ENCODE peak calls at places on chromosome X, in four cellular contexts. K, E, M and J are unnamed samples.

GRCh38 chrX:149453030-149453429 is 52.1 kb downstream of the IDS start:
- DNase-seq in K (peak; percentile 17), E (no peak), M (peak; percentile 30), J (no peak)

GRCh38 chrX:3371163-3371562 is 24.7 kb upstream of the MXRA5 start:
- DNase-seq in K (no peak), E (no peak), M (no peak), J (no peak)

GRCh38 chrX:39226307-39226706 is 425.0 kb downstream of the MID1IP1 start:
- DNase-seq in K (no peak), E (no peak), M (peak; percentile 20), J (peak; percentile 45)

GRCh38 chrX:119690921-119691716 is 1.8 kb downstream of the SEPTIN6 start:
- DNase-seq in K (peak; percentile 51), E (no peak), M (peak; percentile 75), J (no peak)

GRCh38 chrX:48045410-48046311 is 25.8 kb downstream of the ZNF630 start:
- DNase-seq in K (peak; percentile 77), E (no peak), M (peak; percentile 30), J (peak; percentile 72)

GRCh38 chrX:39891781-39892180 is 206.0 kb downstream of the BCOR start:
- DNase-seq in K (no peak), E (no peak), M (no peak), J (no peak)

GRCh38 chrX:155216940-155217450 is 735 bp downstream of the VBP1 start:
- DNase-seq in K (peak; percentile 4), E (no peak), M (no peak), J (no peak)

GRCh38 chrX:69060631-69061408 is 104.4 kb downstream of the PJA1 start:
- DNase-seq in K (peak; percentile 31), E (no peak), M (peak; percentile 42), J (peak; percentile 50)

GRCh38 chrX:136215559-136215958 is 35.6 kb downstream of the MAP7D3 start:
- DNase-seq in K (peak; percentile 34), E (no peak), M (no peak), J (no peak)

GRCh38 chrX:47361538-47362511 is 8.6 kb upstream of the ZNF157 start:
- DNase-seq in K (peak; percentile 95), E (peak; percentile 92), M (peak; percentile 90), J (peak; percentile 63)

GRCh38 chrX:105314468-105314867 is 94.0 kb upstream of the TEX13A start:
- DNase-seq in K (peak; percentile 23), E (no peak), M (no peak), J (no peak)

GRCh38 chrX:44785652-44786051 is 58.2 kb upstream of the DUSP21 start:
- DNase-seq in K (peak; percentile 90), E (no peak), M (no peak), J (no peak)

GRCh38 chrX:2732076-2732475 is 19.8 kb upstream of the XG start:
- DNase-seq in K (no peak), E (no peak), M (no peak), J (no peak)

GRCh38 chrX:119288890-119289393 is 52.9 kb downstream of the PGRMC1 start:
- DNase-seq in K (no peak), E (no peak), M (no peak), J (no peak)

GRCh38 chrX:40073439-40074054 is 24.2 kb downstream of the BCOR start:
- DNase-seq in K (no peak), E (no peak), M (no peak), J (no peak)

GRCh38 chrX:46627700-46628405 is 54.3 kb downstream of the CHST7 start:
- DNase-seq in K (no peak), E (no peak), M (no peak), J (peak; percentile 36)

GRCh38 chrX:68945603-68946228 is 116.9 kb downstream of the EFNB1 start:
- DNase-seq in K (peak; percentile 70), E (peak; percentile 30), M (no peak), J (no peak)

GRCh38 chrX:24498181-24498580 is 33.1 kb downstream of the PDK3 start:
- DNase-seq in K (no peak), E (peak; percentile 74), M (no peak), J (no peak)

GRCh38 chrX:20320461-20321159 is 53.9 kb upstream of the RPS6KA3 start:
- DNase-seq in K (no peak), E (no peak), M (no peak), J (no peak)

GRCh38 chrX:56726609-56727008 is 2.4 kb upstream of the NBDY start:
- DNase-seq in K (peak; percentile 61), E (no peak), M (no peak), J (no peak)

GRCh38 chrX:12497832-12498591 is 293.2 kb upstream of the PRPS2 start:
- DNase-seq in K (no peak), E (no peak), M (no peak), J (no peak)

GRCh38 chrX:139862208-139862607 is 70.6 kb downstream of the ATP11C start:
- DNase-seq in K (no peak), E (no peak), M (no peak), J (no peak)

GRCh38 chrX:114976321-114976720 is 41.1 kb downstream of the IL13RA2 start:
- DNase-seq in K (peak; percentile 19), E (no peak), M (no peak), J (no peak)

GRCh38 chrX:43745938-43746721 is 90.0 kb downstream of the MAOA start:
- DNase-seq in K (no peak), E (no peak), M (no peak), J (no peak)

GRCh38 chrX:74656079-74656745 is 41.8 kb upstream of the RLIM start:
- DNase-seq in K (peak; percentile 27), E (no peak), M (no peak), J (no peak)

GRCh38 chrX:73817381-73818199 is 254.6 kb downstream of the CHIC1 start:
- DNase-seq in K (no peak), E (no peak), M (no peak), J (no peak)

GRCh38 chrX:40008841-40009461 is 88.8 kb downstream of the BCOR start:
- DNase-seq in K (no peak), E (peak; percentile 71), M (peak; percentile 28), J (no peak)

GRCh38 chrX:39309721-39310152 is 508.5 kb downstream of the MID1IP1 start:
- DNase-seq in K (no peak), E (no peak), M (peak; percentile 33), J (peak; percentile 58)

GRCh38 chrX:132737743-132738142 is 220.7 kb downstream of the HS6ST2 start:
- DNase-seq in K (no peak), E (no peak), M (peak; percentile 33), J (no peak)

GRCh38 chrX:9739130-9739529 is 26.5 kb downstream of the GPR143 start:
- DNase-seq in K (no peak), E (no peak), M (no peak), J (no peak)
- H3K4me1 ChIP-seq in K (no peaks in the 10 kb centered on the region), E (no peaks in the 10 kb centered on the region), M (no peaks in the 10 kb centered on the region), J (no peaks in the 10 kb centered on the region)

DNA sequence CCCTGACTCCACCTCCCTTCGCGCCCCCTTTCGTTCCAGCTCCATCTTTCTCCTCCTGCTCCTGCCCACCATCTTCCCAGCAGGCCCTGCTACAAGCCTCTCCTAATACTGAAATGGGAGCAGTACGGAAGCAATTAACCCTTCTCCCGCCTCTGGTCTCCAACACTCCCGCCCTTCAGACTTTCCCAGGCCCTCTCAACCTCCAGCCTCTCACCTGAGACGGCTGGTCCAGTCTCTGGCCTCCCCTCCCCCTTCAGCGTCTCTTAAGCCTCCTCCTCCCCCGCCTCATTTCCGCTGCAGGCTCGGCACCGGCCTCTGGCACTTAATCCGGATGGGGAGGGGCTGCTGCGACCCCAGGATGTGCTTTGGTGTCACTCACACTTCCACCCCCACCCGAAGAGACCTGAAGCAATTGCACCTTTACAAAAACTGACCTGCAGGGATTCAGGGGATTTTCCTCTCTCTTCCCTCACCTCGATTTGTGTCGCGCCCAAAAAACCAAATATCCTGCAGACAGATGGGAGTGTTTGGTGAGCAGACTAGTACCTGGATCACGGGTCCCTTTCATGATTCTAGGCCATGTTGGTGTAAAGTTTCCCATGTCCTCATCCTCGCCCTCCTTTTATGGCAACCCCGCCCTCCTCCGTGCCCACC is 657 bp downstream of the TCEAL8 start:
- DNase-seq in K (peak; percentile 23), E (peak; percentile 74), M (peak; percentile 61), J (peak; percentile 58)
- TF ChIP-seq POLR2A in K (no peak), E (no peak), M (no peak), J (no peak)

GRCh38 chrX:70476166-70476933 is 31.7 kb downstream of the DLG3 start:
- DNase-seq in K (no peak), E (no peak), M (no peak), J (no peak)
- H3K4me1 ChIP-seq in K (peaks cover 22% of the 10 kb centered on the region), E (peaks cover 27% of the 10 kb centered on the region), M (no peaks in the 10 kb centered on the region), J (peaks cover 4% of the 10 kb centered on the region)

GRCh38 chrX:7110821-7111276 is 36.7 kb upstream of the STS start:
- DNase-seq in K (no peak), E (no peak), M (no peak), J (no peak)
- TF ChIP-seq POLR2A in K (no peak), E (no peak), M (no peak), J (no peak)

GRCh38 chrX:65750674-65751469 is 83.4 kb downstream of the MSN start:
- DNase-seq in K (no peak), E (no peak), M (no peak), J (no peak)
- H3K4me1 ChIP-seq in K (no peaks in the 10 kb centered on the region), E (no peaks in the 10 kb centered on the region), M (no peaks in the 10 kb centered on the region), J (no peaks in the 10 kb centered on the region)

GRCh38 chrX:150898343-150899190 is at the start of gene CD99L2:
- DNase-seq in K (peak; percentile 78), E (peak; percentile 92), M (peak; percentile 85), J (peak; percentile 92)

GRCh38 chrX:150899191-150899757 is 806 bp upstream of the CD99L2 start:
- DNase-seq in K (peak; percentile 6), E (peak; percentile 68), M (peak; percentile 30), J (peak; percentile 24)

GRCh38 chrX:150905293-150905692 is 6.8 kb upstream of the CD99L2 start:
- DNase-seq in K (no peak), E (no peak), M (no peak), J (no peak)

GRCh38 chrX:150903110-150903508 is 4.6 kb upstream of the CD99L2 start:
- DNase-seq in K (no peak), E (no peak), M (no peak), J (no peak)

GRCh38 chrX:150902434-150903109 is 4.1 kb upstream of the CD99L2 start:
- DNase-seq in K (no peak), E (no peak), M (no peak), J (no peak)
- TF ChIP-seq POLR2A in K (no peak), E (no peak), M (no peak), J (no peak)

GRCh38 chrX:65681810-65682209 is 14.4 kb downstream of the MSN start:
- DNase-seq in K (no peak), E (no peak), M (no peak), J (no peak)

GRCh38 chrX:65677954-65678469 is 10.6 kb downstream of the MSN start:
- DNase-seq in K (peak; percentile 94), E (peak; percentile 66), M (peak; percentile 75), J (peak; percentile 40)

GRCh38 chrX:65674351-65674893 is 7.0 kb downstream of the MSN start:
- DNase-seq in K (peak; percentile 31), E (no peak), M (no peak), J (no peak)

GRCh38 chrX:65673857-65674350 is 6.5 kb downstream of the MSN start:
- DNase-seq in K (no peak), E (no peak), M (no peak), J (no peak)

DNA sequence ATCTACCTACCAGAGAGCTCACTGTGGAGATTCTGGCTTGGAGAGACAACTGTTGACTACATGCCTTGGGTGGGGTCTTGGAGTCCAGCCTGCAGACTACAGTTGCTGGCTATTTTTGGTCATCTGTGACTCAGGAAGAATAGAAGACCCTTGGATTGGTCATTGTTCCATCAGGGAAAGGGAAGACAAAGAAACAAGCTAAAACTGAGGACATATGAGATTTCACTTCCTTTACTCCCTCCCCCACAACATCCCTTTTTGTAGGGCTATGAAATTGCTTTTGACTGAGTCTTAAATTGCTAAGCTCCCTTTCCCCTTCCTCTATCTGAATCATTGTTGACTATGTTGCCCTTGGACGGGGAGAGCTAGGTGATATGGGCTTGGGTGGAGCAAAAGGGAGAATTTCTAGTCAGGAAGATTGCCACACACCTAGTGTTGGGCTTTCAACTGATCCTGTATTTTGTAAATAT is 11.7 kb downstream of the MSN start:
- DNase-seq in K (peak; percentile 72), E (no peak), M (no peak), J (no peak)
- H3K4me1 ChIP-seq in K (peaks cover 12% of the 10 kb centered on the region), E (peaks cover 11% of the 10 kb centered on the region), M (peaks cover 68% of the 10 kb centered on the region), J (peaks cover 2% of the 10 kb centered on the region)